ENCODE peak calls at places on chromosomes 1 and 21, in six cellular contexts. A is mesothelial cell of epicardium; T is endothelial cell; N is activated naive CD8-positive, alpha-beta T cell treated with anti-CD3 and anti-CD28 coated beads, Interleukin-2, amount 50 U/mL, for 16 hours; G is RWPE1; E is GM04503. M is an unnamed sample.

GRCh38 chr1:7101187-7101586 is 315.9 kb downstream of the CAMTA1 start:
- DNase-seq in A (no peak), T (no peak), N (no peak), G (no peak), E (no peak), M (no peak)

GRCh38 chr1:221174598-221174997 is 295.4 kb downstream of the HLX start:
- DNase-seq in A (no peak), T (no peak), N (no peak), G (no peak), E (no peak), M (no peak)

GRCh38 chr1:28064064-28064463 is 24.3 kb downstream of the EYA3 start:
- DNase-seq in A (no peak), T (no peak), N (no peak), G (peak), E (no peak), M (peak)

GRCh38 chr21:28252923-28253322 is 739.8 kb downstream of the LTN1 start:
- DNase-seq in A (no peak), T (no peak), N (no peak), G (no peak), E (no peak), M (no peak)

GRCh38 chr1:12097321-12097720 is 34.2 kb downstream of the TNFRSF8 start:
- DNase-seq in A (no peak), T (no peak), N (no peak), G (no peak), E (no peak), M (peak)

GRCh38 chr1:207091185-207091906 is 2.7 kb downstream of the C4BPB start:
- DNase-seq in A (no peak), T (no peak), N (no peak), G (no peak), E (no peak), M (no peak)

GRCh38 chr1:20733361-20733975 is 965 bp upstream of the SH2D5 start:
- DNase-seq in A (no peak), T (no peak), N (no peak), G (no peak), E (no peak), M (no peak)

GRCh38 chr1:164914208-164914607 is 355.2 kb downstream of the PBX1 start:
- DNase-seq in A (no peak), T (no peak), N (no peak), G (no peak), E (peak), M (peak)

GRCh38 chr1:233782932-233783586 is 121.4 kb upstream of the SLC35F3 start:
- DNase-seq in A (no peak), T (no peak), N (no peak), G (no peak), E (no peak), M (no peak)

GRCh38 chr1:98044766-98045165 is 123.9 kb upstream of the DPYD start:
- DNase-seq in A (no peak), T (no peak), N (no peak), G (no peak), E (no peak), M (no peak)

GRCh38 chr1:60762176-60762575 is 320.2 kb upstream of the NFIA start:
- DNase-seq in A (no peak), T (no peak), N (no peak), G (no peak), E (no peak), M (peak)

GRCh38 chr1:151547119-151547899 is 7.2 kb downstream of the TUFT1 start:
- DNase-seq in A (peak), T (peak), N (no peak), G (peak), E (peak), M (peak)

GRCh38 chr1:160416369-160416768 is 16.0 kb downstream of the VANGL2 start:
- DNase-seq in A (no peak), T (peak), N (no peak), G (peak), E (no peak), M (peak)

GRCh38 chr1:83109692-83110091 is 889.2 kb downstream of the TTLL7 start:
- DNase-seq in A (no peak), T (no peak), N (no peak), G (no peak), E (no peak), M (no peak)

GRCh38 chr1:110348771-110349170 is 9.6 kb downstream of the RBM15 start:
- DNase-seq in A (no peak), T (no peak), N (no peak), G (no peak), E (no peak), M (no peak)

GRCh38 chr1:39655578-39656268 is 16.2 kb downstream of the NT5C1A start:
- DNase-seq in A (no peak), T (no peak), N (no peak), G (no peak), E (no peak), M (no peak)

GRCh38 chr1:208461680-208462079 is 217.5 kb upstream of the PLXNA2 start:
- DNase-seq in A (no peak), T (no peak), N (no peak), G (peak), E (no peak), M (peak)

GRCh38 chr1:168373869-168374268 is 93.2 kb downstream of the TBX19 start:
- DNase-seq in A (no peak), T (no peak), N (no peak), G (no peak), E (no peak), M (no peak)

GRCh38 chr1:214337015-214337414 is 56.1 kb downstream of the SMYD2 start:
- DNase-seq in A (no peak), T (no peak), N (no peak), G (no peak), E (no peak), M (no peak)

GRCh38 chr1:178609015-178609414 is 96.1 kb downstream of the TEX35 start:
- DNase-seq in A (no peak), T (no peak), N (no peak), G (peak), E (peak), M (peak)

GRCh38 chr21:32368386-32368785 is 24.4 kb downstream of the URB1 start:
- DNase-seq in A (no peak), T (no peak), N (no peak), G (no peak), E (no peak), M (no peak)

M was measured in bronchial epithelial cell.